ENCODE peak calls at places on chromosomes 11 and 22, in five cellular contexts. E is GM04504, L is EL, K is Peyer's patch, O is HT1080. F is an unnamed sample.

GRCh38 chr11:64788321-64789215 is 10.2 kb upstream of the SF1 start:
- DNase-seq in K (peak; percentile 34), O (no peak), L (no peak), E (no peak), F (peak; percentile 73)

GRCh38 chr11:42951266-42951665 is 360.5 kb upstream of the API5 start:
- DNase-seq in O (no peak), L (no peak), E (no peak), K (no peak), F (no peak)

GRCh38 chr11:16669799-16670415 is 68.5 kb upstream of the C11orf58 start:
- DNase-seq in E (no peak), L (peak; percentile 68), K (no peak), O (peak; percentile 94), F (no peak)

GRCh38 chr22:44686873-44687600 is 15.0 kb upstream of the PRR5 start:
- DNase-seq in L (peak; percentile 29), O (no peak), K (no peak), E (no peak), F (no peak)

GRCh38 chr11:92125316-92125715 is 99.3 kb upstream of the FAT3 start:
- DNase-seq in K (no peak), O (no peak), L (peak; percentile 32), E (no peak), F (no peak)

GRCh38 chr11:36075053-36075452 is 131.2 kb downstream of the LDLRAD3 start:
- DNase-seq in L (peak; percentile 81), O (peak; percentile 85), K (no peak), E (peak; percentile 89), F (no peak)

GRCh38 chr11:58622344-58622743 is at the start of gene CNTF:
- DNase-seq in L (peak; percentile 30), E (no peak), O (peak; percentile 5), K (no peak), F (no peak)

GRCh38 chr11:88552377-88553029 is 215.0 kb upstream of the CTSC start:
- DNase-seq in K (no peak), E (no peak), O (peak; percentile 51), L (peak; percentile 63), F (no peak)

GRCh38 chr22:36701941-36702640 is 1.5 kb downstream of the CACNG2 start:
- DNase-seq in L (no peak), O (no peak), K (no peak), E (no peak), F (no peak)

GRCh38 chr22:33853200-33854097 is 66.8 kb downstream of the LARGE1 start:
- DNase-seq in O (peak; percentile 68), L (peak; percentile 47), E (peak; percentile 56), K (peak; percentile 63), F (no peak)

GRCh38 chr22:20459152-20459542 is 21.5 kb upstream of the SCARF2 start:
- DNase-seq in E (no peak), L (no peak), O (no peak), K (no peak), F (no peak)

GRCh38 chr22:21042978-21043855 is 2.5 kb upstream of the LRRC74B start:
- DNase-seq in L (peak; percentile 47), K (peak; percentile 56), O (peak; percentile 20), E (no peak), F (no peak)

GRCh38 chr11:27722945-27723344 is 22.7 kb upstream of the BDNF start:
- DNase-seq in O (no peak), K (no peak), L (no peak), E (no peak), F (no peak)

GRCh38 chr11:16924826-16925494 is 89.3 kb downstream of the PLEKHA7 start:
- DNase-seq in L (peak; percentile 47), K (peak; percentile 89), E (peak; percentile 6), O (peak; percentile 17), F (no peak)

GRCh38 chr11:91639359-91639758 is 585.3 kb upstream of the FAT3 start:
- DNase-seq in O (no peak), K (no peak), E (no peak), L (no peak), F (no peak)

GRCh38 chr11:107218123-107219084 is 200.1 kb upstream of the GUCY1A2 start:
- DNase-seq in O (no peak), K (no peak), L (no peak), E (no peak), F (no peak)

GRCh38 chr11:74989269-74989655 is 529 bp downstream of the NEU3 start:
- DNase-seq in O (peak; percentile 8), E (no peak), L (peak; percentile 21), K (no peak), F (no peak)

GRCh38 chr11:123751777-123752176 is 2.5 kb downstream of the OR6X1 start:
- DNase-seq in K (no peak), L (no peak), E (no peak), O (no peak), F (no peak)

GRCh38 chr22:36546092-36546804 is 17.3 kb upstream of the EIF3D start:
- DNase-seq in O (peak; percentile 67), K (no peak), E (no peak), L (peak; percentile 56), F (no peak)

GRCh38 chr11:31882951-31883392 is 71.8 kb upstream of the PAX6 start:
- DNase-seq in L (peak; percentile 46), O (peak; percentile 68), K (no peak), E (no peak), F (no peak)

GRCh38 chr11:10550503-10550902 is 9.5 kb upstream of the RNF141 start:
- DNase-seq in O (no peak), L (peak; percentile 73), E (no peak), K (no peak), F (no peak)

GRCh38 chr11:48101958-48102357 is 114.7 kb upstream of the OR4B1 start:
- DNase-seq in L (no peak), O (no peak), E (no peak), K (no peak), F (no peak)

GRCh38 chr22:45499746-45500145 is 2.9 kb upstream of the FBLN1 start:
- DNase-seq in O (no peak), K (peak; percentile 30), L (no peak), E (no peak), F (no peak)

GRCh38 chr22:49439373-49439772 is 388.3 kb downstream of the BRD1 start:
- DNase-seq in K (no peak), O (no peak), L (no peak), E (no peak), F (no peak)

GRCh38 chr22:24516301-24516737 is 21.2 kb downstream of the UPB1 start:
- DNase-seq in L (peak; percentile 92), O (peak; percentile 47), E (peak; percentile 79), K (no peak), F (no peak)

GRCh38 chr11:121348220-121348875 is 55.8 kb downstream of the SC5D start:
- DNase-seq in L (no peak), K (no peak), O (no peak), E (no peak), F (no peak)

GRCh38 chr22:28015676-28016601 is 96.9 kb upstream of the PITPNB start:
- DNase-seq in K (no peak), E (no peak), L (no peak), O (no peak), F (peak; percentile 82)

GRCh38 chr11:8998017-8998416 is 5.8 kb downstream of the NRIP3 start:
- DNase-seq in K (no peak), E (no peak), L (no peak), O (no peak), F (no peak)

GRCh38 chr11:61061081-61061826 is 41.0 kb upstream of the CD5 start:
- DNase-seq in L (peak; percentile 13), K (no peak), E (no peak), O (peak; percentile 59), F (peak; percentile 67)

GRCh38 chr22:48054596-48054995 is 1292.1 kb downstream of the TBC1D22A start:
- DNase-seq in L (no peak), K (no peak), E (no peak), O (no peak), F (peak; percentile 49)

GRCh38 chr11:14783788-14784187 is 108.2 kb downstream of the CYP2R1 start:
- DNase-seq in O (no peak), E (no peak), K (no peak), L (no peak), F (no peak)

GRCh38 chr11:88739524-88739923 is 326.3 kb downstream of the GRM5 start:
- DNase-seq in O (no peak), E (no peak), L (no peak), K (no peak), F (no peak)

GRCh38 chr11:123509737-123510578 is 79.9 kb downstream of the GRAMD1B start:
- DNase-seq in K (no peak), L (peak; percentile 64), E (no peak), O (peak; percentile 85), F (no peak)

GRCh38 chr11:85269109-85269508 is 358.0 kb downstream of the DLG2 start:
- DNase-seq in L (no peak), E (no peak), O (no peak), K (no peak), F (no peak)

GRCh38 chr11:66543263-66544107 is 2.4 kb downstream of the ZDHHC24 start:
- DNase-seq in E (peak; percentile 17), L (peak; percentile 26), O (no peak), K (no peak), F (no peak)

GRCh38 chr11:65274734-65275682 is 13.2 kb downstream of the POLA2 start:
- DNase-seq in L (peak; percentile 98), O (peak; percentile 92), E (peak; percentile 94), K (no peak), F (no peak)

GRCh38 chr11:118789501-118790356 is 1.2 kb downstream of the DDX6 start:
- DNase-seq in L (peak; percentile 21), K (no peak), E (no peak), O (peak; percentile 4), F (no peak)